ENCODE peak calls at places on chromosomes 5 and 9, in ten cellular contexts. Y, G, R, V, C, M, Z, H, U and N are unnamed samples. For H3K4me1, the result is how much of the 10 kb centered on the place peaks cover.

GRCh38 chr5:156051972-156052371 is 275.0 kb upstream of the SGCD start:
- DNase-seq in Y (no peak), G (no peak), R (no peak), V (no peak), C (no peak), M (no peak), Z (peak), H (no peak), U (no peak), N (no peak)

GRCh38 chr9:111412280-111412679 is 71.9 kb downstream of the ECPAS start:
- DNase-seq in Y (no peak), G (no peak), R (no peak), V (no peak), C (no peak), M (no peak), Z (no peak), H (no peak), U (no peak), N (no peak)

GRCh38 chr5:7650755-7651154 is 200.2 kb downstream of the CFAP90 start:
- DNase-seq in Y (no peak), G (no peak), R (no peak), V (no peak), C (no peak), M (no peak), Z (no peak), H (no peak), U (peak), N (peak)

GRCh38 chr5:83509535-83509934 is 38.0 kb downstream of the VCAN start:
- DNase-seq in Y (no peak), G (peak), R (no peak), V (no peak), C (peak), M (no peak), Z (peak), H (no peak), U (peak), N (no peak)

GRCh38 chr5:115599502-115599901 is 2.8 kb downstream of the TICAM2 start:
- DNase-seq in Y (no peak), G (no peak), R (no peak), V (no peak), C (peak), M (no peak), Z (peak), H (no peak), U (no peak), N (no peak)

GRCh38 chr5:154900071-154900470 is 37.9 kb downstream of the GEMIN5 start:
- DNase-seq in Y (no peak), G (no peak), R (no peak), V (no peak), C (no peak), M (no peak), Z (no peak), H (no peak), U (no peak), N (no peak)

GRCh38 chr9:38035873-38036272 is 33.2 kb downstream of the SHB start:
- DNase-seq in Y (no peak), G (peak), R (no peak), V (peak), C (no peak), M (no peak), Z (no peak), H (no peak), U (no peak), N (no peak)

GRCh38 chr5:131773805-131774204 is 23.0 kb downstream of the FNIP1 start:
- DNase-seq in Y (no peak), G (no peak), R (no peak), V (no peak), C (no peak), M (no peak), Z (no peak), H (no peak), U (no peak), N (no peak)

GRCh38 chr5:108481355-108481931 is 99.5 kb upstream of the FBXL17 start:
- DNase-seq in Y (no peak), G (peak), R (no peak), V (peak), C (no peak), M (no peak), Z (no peak), H (no peak), U (no peak), N (no peak)

GRCh38 chr5:113250341-113250953 is 184.3 kb downstream of the TSSK1B start:
- DNase-seq in Y (peak), G (peak), R (no peak), V (no peak), C (peak), M (peak), Z (no peak), H (no peak), U (peak), N (no peak)

GRCh38 chr5:150155258-150156032 is at the start of gene PDGFRB:
- DNase-seq in Y (peak), G (peak), R (no peak), V (no peak), C (peak), M (peak), Z (peak), H (no peak), U (peak), N (peak)
- TF ChIP-seq POLR2A in Y (peak), G (no peak), R (peak), V (no peak), C (no peak), M (peak), Z (peak), H (peak), U (peak), N (peak)

GRCh38 chr9:135087899-135088347 is 455 bp downstream of the OLFM1 start:
- DNase-seq in Y (no peak), G (no peak), R (no peak), V (no peak), C (no peak), M (no peak), Z (no peak), H (no peak), U (no peak), N (no peak)
- H3K4me1 ChIP-seq in Y (under half), G (under half), R (under half), V (under half), C (under half), M (under half), Z (under half), H (under half), U (under half), N (under half)

GRCh38 chr5:176188506-176189193 is 49.6 kb upstream of the SIMC1 start:
- DNase-seq in Y (no peak), G (no peak), R (no peak), V (no peak), C (no peak), M (no peak), Z (no peak), H (no peak), U (no peak), N (no peak)
- TF ChIP-seq POLR2A in Y (no peak), G (no peak), R (no peak), V (no peak), C (no peak), M (no peak), Z (no peak), H (no peak), U (no peak), N (no peak)

GRCh38 chr9:19120846-19121245 is 6.4 kb downstream of the PLIN2 start:
- DNase-seq in Y (no peak), G (no peak), R (no peak), V (no peak), C (no peak), M (no peak), Z (no peak), H (no peak), U (no peak), N (no peak)

GRCh38 chr9:19119241-19119640 is 8.1 kb downstream of the PLIN2 start:
- DNase-seq in Y (no peak), G (peak), R (no peak), V (no peak), C (no peak), M (no peak), Z (no peak), H (no peak), U (no peak), N (no peak)

GRCh38 chr9:19119801-19120440 is 7.4 kb downstream of the PLIN2 start:
- DNase-seq in Y (no peak), G (no peak), R (no peak), V (no peak), C (no peak), M (no peak), Z (no peak), H (no peak), U (no peak), N (no peak)

GRCh38 chr9:19124430-19124793 is 2.9 kb downstream of the PLIN2 start:
- DNase-seq in Y (no peak), G (no peak), R (no peak), V (no peak), C (no peak), M (no peak), Z (no peak), H (no peak), U (no peak), N (no peak)

DNA sequence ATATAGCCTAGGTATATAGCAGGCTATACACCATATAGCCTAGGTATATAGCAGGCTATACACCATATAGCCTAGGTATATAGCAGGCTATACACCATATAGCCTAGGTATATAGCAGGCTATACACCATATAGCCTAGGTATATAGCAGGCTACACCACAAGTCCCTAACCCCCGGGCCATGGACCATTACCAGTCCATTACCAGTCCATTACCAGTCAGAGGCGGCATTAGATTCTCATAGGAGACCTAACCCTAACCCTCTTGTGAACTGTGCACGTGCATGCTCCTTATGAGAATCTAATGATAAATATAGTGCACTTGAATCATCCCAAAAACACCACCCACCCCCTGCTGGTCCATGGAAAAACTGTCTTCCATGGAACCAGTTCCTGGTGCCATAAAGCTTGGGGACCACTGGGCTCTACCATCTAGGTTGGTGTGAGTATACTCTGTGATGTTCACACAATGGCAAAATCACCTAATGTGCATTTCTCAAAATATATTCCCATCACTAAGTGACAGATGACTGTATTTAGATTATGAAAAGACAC is 4.7 kb downstream of the PLIN2 start:
- DNase-seq in Y (no peak), G (no peak), R (no peak), V (no peak), C (no peak), M (no peak), Z (no peak), H (no peak), U (no peak), N (no peak)
- H3K4me1 ChIP-seq in Y (under half), G (under half), R (under half), V (half or more), C (under half), M (under half), Z (under half), H (under half), U (under half), N (under half)

GRCh38 chr5:143001764-143002351 is 231.7 kb downstream of the ARHGAP26 start:
- DNase-seq in Y (no peak), G (peak), R (no peak), V (no peak), C (no peak), M (no peak), Z (no peak), H (no peak), U (no peak), N (no peak)
- TF ChIP-seq POLR2A in Y (no peak), G (no peak), R (no peak), V (no peak), C (no peak), M (no peak), Z (no peak), H (no peak), U (no peak), N (no peak)

GRCh38 chr9:114386361-114386885 is 1.4 kb downstream of the AKNA start:
- DNase-seq in Y (no peak), G (no peak), R (peak), V (no peak), C (no peak), M (no peak), Z (no peak), H (no peak), U (no peak), N (no peak)
- H3K4me1 ChIP-seq in Y (half or more), G (under half), R (under half), V (under half), C (under half), M (under half), Z (under half), H (under half), U (under half), N (half or more)

DNA sequence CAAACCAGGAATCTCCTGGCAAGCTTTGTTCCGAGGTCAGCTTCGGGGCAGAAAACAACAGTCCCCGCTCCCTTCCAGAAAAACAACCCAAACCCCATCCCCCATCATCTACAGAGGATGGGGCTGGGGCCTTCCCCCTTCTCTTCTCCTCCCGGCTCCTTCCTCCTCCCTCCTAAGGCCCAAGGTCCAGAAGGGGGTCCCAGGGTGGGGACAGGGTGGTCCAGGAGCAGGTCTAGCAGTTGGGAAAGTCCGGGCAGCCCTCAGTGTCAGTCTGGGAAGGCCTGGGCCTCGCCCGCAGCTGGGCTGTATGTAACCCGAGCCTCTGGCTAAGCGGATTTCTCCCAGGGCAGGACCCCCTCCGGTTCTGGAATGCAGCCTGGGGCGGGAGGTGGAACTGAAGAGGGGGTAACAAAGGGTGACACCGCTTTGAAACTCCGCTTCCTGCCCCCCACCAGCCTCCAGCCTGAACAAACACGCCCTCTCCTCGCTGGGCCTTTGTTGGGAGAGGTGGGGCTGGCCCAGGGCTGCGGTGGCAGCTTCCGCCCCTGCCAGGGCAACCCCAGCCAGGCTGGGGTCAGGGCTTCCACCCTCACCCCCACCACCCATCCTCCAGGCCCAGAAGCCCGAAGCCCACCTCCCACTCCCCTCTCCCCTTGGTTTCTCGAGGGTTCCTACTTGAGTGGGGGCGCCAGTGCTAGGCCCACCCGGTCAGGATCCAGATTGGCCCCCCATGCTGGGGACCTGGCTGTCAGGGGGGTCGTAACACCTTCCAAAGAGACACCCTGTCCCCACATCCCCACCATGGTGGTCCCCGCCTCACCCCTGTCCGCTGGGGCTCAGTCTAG is 63.5 kb downstream of the C9orf50 start:
- DNase-seq in Y (no peak), G (no peak), R (peak), V (peak), C (peak), M (peak), Z (peak), H (no peak), U (no peak), N (no peak)
- TF ChIP-seq POLR2A in Y (no peak), G (no peak), R (no peak), V (peak), C (no peak), M (no peak), Z (no peak), H (no peak), U (no peak), N (no peak)

GRCh38 chr5:106258591-106259125 is 1412.1 kb downstream of the EFNA5 start:
- DNase-seq in Y (no peak), G (no peak), R (no peak), V (no peak), C (no peak), M (no peak), Z (no peak), H (no peak), U (no peak), N (no peak)
- H3K4me1 ChIP-seq in Y (under half), G (under half), R (under half), V (under half), C (under half), M (under half), Z (under half), H (under half), U (under half), N (under half)